ENCODE peak calls at places on chromosomes 4 and X, in nine cellular contexts. V, N, P, O, T, Y, X, L and U are unnamed samples.

GRCh38 chr4:103994059-103994458 is 274.3 kb upstream of the TACR3 start:
- DNase-seq in Y (no peak), N (peak; percentile 25), V (no peak), T (no peak), X (no peak), L (no peak), O (no peak), P (peak; percentile 30), U (no peak)

GRCh38 chr4:167544391-167544790 is 310.1 kb upstream of the SPOCK3 start:
- DNase-seq in L (no peak), Y (no peak), P (no peak), T (no peak), X (no peak), O (no peak), N (no peak), V (no peak), U (peak; percentile 32)

GRCh38 chrX:136063340-136064079 is 78.3 kb downstream of the SLC9A6 start:
- DNase-seq in P (no peak), V (no peak), T (no peak), X (no peak), Y (no peak), O (peak; percentile 16), N (peak; percentile 48), L (no peak), U (peak; percentile 31)

GRCh38 chr4:147825451-147826287 is 93.8 kb downstream of the ARHGAP10 start:
- DNase-seq in V (peak; percentile 43), X (no peak), L (no peak), P (no peak), T (no peak), N (peak; percentile 7), O (no peak), Y (no peak), U (peak; percentile 41)

GRCh38 chr4:8050555-8051206 is 107.9 kb downstream of the ABLIM2 start:
- DNase-seq in T (no peak), Y (no peak), V (peak; percentile 81), X (peak; percentile 94), O (peak; percentile 63), P (no peak), N (no peak), L (no peak), U (no peak)

GRCh38 chr4:153274967-153275366 is 69.5 kb upstream of the MND1 start:
- DNase-seq in T (no peak), O (no peak), N (no peak), P (no peak), L (no peak), V (no peak), Y (no peak), X (no peak), U (peak; percentile 30)

GRCh38 chr4:78800965-78801364 is 24.8 kb downstream of the BMP2K start:
- DNase-seq in P (no peak), X (no peak), V (no peak), L (no peak), Y (no peak), O (no peak), N (no peak), T (no peak), U (no peak)

GRCh38 chr4:82128355-82128754 is 245.4 kb downstream of the HNRNPD start:
- DNase-seq in O (no peak), X (no peak), L (no peak), Y (no peak), T (no peak), V (no peak), N (no peak), P (no peak), U (no peak)

GRCh38 chrX:12370444-12371089 is 232.3 kb downstream of the FRMPD4 start:
- DNase-seq in O (no peak), L (no peak), N (no peak), X (no peak), V (no peak), T (no peak), P (no peak), Y (no peak), U (no peak)

GRCh38 chrX:155313766-155314165 is 20.6 kb downstream of the CLIC2 start:
- DNase-seq in O (no peak), P (peak; percentile 43), Y (no peak), X (peak; percentile 39), T (no peak), N (peak; percentile 38), L (no peak), V (no peak), U (peak; percentile 16)

DNA sequence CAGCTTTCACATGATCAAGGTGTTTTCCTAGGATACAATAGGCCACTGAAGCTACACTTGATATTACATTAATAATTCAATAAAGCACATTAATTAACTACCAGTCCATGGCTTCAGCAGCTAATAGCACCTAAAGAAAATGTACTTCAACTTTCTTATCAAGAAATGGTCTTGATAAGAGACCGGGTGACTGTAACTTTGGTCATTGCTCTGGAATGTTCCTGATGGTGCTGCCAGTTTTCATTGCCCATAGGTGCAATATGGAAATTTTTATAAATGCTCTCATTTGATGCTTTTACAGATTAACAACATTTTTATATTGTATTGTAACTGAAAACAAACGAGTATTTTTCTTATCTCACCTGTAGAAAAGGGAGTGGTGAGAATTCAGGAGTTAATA is 165.4 kb downstream of the SHROOM3 start:
- DNase-seq in Y (no peak), O (no peak), V (no peak), N (no peak), L (no peak), P (no peak), X (no peak), T (no peak), U (no peak)
- H3K27ac ChIP-seq in Y (no peak overlapping the region), O (no peak overlapping the region), V (no peak overlapping the region), N (no peak overlapping the region), L (no peak overlapping the region), P (no peak overlapping the region), X (no peak overlapping the region), T (no peak overlapping the region), U (no peak overlapping the region)

DNA sequence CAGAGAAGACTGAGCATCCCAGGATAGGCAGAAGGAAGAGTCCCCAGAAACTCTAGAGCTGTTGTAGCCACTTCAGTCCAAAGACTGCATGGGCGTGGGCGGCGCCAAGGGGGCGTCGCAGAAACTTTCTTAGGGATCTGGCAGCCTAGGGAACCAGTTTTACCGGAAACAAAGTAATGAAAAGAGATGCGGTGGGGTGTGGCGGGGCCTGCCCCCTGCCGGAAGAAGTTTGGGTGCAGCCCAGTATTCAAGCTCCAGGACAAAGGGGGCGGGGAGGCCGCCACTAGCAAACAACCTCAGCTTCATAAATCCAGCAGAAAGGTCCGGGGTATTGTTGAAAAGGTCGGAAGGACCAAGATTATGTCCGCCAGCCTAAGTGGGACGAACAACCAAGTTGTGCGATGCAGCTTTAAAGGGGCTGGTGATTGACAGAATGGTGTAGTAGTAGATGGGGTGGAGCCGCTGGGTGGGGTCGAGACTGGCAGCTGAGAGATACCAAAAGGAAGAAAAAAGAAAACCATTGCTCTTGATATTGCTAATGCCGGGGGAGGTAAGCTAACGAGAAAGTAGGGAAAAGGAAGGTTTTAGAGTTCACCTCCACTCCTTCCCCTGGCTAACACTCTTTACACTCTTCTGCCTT is 190.5 kb downstream of the RRAGB start:
- DNase-seq in P (peak; percentile 4), N (peak; percentile 77), O (peak; percentile 15), V (peak; percentile 37), L (peak; percentile 0), T (no peak), Y (no peak), X (peak; percentile 83), U (peak; percentile 14)
- TF ChIP-seq CTCF in P (no peak), N (peak; percentile 60), O (peak; percentile 37), V (peak; percentile 32), L (no peak), T (no peak), Y (no peak), X (peak; percentile 72), U (peak; percentile 62)

GRCh38 chr4:188660796-188661195 is 521.6 kb downstream of the TRIML1 start:
- DNase-seq in T (no peak), L (no peak), X (no peak), V (no peak), P (no peak), O (no peak), N (no peak), Y (no peak), U (no peak)

GRCh38 chr4:188663369-188663768 is 524.1 kb downstream of the TRIML1 start:
- DNase-seq in Y (no peak), X (no peak), L (no peak), N (no peak), P (no peak), T (no peak), V (no peak), O (no peak), U (no peak)

GRCh38 chr4:188661502-188661901 is 522.3 kb downstream of the TRIML1 start:
- DNase-seq in X (no peak), T (no peak), L (no peak), P (no peak), V (no peak), O (no peak), N (no peak), Y (no peak), U (no peak)

GRCh38 chr4:188657365-188657764 is 518.1 kb downstream of the TRIML1 start:
- DNase-seq in L (no peak), P (no peak), Y (no peak), V (no peak), O (no peak), N (no peak), T (no peak), X (no peak), U (no peak)

GRCh38 chr4:188658958-188659522 is 519.8 kb downstream of the TRIML1 start:
- DNase-seq in X (peak; percentile 76), N (no peak), L (no peak), O (no peak), T (no peak), P (no peak), Y (no peak), V (no peak), U (no peak)
- H3K27ac ChIP-seq in X (no peak overlapping the region), N (no peak overlapping the region), L (no peak overlapping the region), O (no peak overlapping the region), T (no peak overlapping the region), P (no peak overlapping the region), Y (no peak overlapping the region), V (no peak overlapping the region), U (no peak overlapping the region)

GRCh38 chr4:133921280-133922195 is 280.1 kb downstream of the PABPC4L start:
- DNase-seq in X (no peak), V (no peak), O (no peak), L (no peak), N (peak; percentile 10), P (peak; percentile 1), T (no peak), Y (no peak), U (peak; percentile 9)
- TF ChIP-seq CTCF in X (no peak), V (no peak), O (no peak), L (no peak), N (no peak), P (no peak), T (no peak), Y (no peak), U (no peak)

DNA sequence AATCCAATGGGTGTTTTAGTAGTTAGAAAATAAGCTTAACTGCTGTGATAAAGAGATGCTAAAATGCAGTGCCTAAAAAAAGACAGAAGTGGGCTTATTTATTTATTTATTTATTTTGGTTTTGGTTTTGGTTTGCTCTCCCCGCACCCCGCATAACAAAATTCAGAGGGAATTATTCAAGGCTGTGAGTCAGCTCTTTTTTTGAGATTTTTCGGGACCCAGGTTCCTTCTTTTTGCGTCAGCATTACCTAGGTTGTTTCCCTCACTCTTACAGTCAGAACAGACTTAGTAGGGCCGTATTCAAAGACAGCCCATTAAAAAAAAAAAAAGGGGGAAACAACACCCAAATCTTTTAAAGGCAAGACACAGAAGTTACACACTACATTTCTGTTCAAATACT is 1495.5 kb upstream of the ADGRL3 start:
- DNase-seq in O (no peak), N (no peak), P (no peak), L (no peak), V (no peak), X (no peak), T (no peak), Y (no peak), U (no peak)
- H3K27ac ChIP-seq in O (no peak overlapping the region), N (no peak overlapping the region), P (no peak overlapping the region), L (no peak overlapping the region), V (no peak overlapping the region), X (no peak overlapping the region), T (no peak overlapping the region), Y (no peak overlapping the region), U (no peak overlapping the region)